ENCODE peak calls at places on chromosomes 11 and 22, in six cellular contexts. A is trophoblast cell; Q is naive thymus-derived CD4-positive, alpha-beta T cell; V is HCT116; W is heart left ventricle; L is IMR-90. Y is an unnamed sample.

GRCh38 chr11:85809881-85810280 is 1.1 kb downstream of the SYTL2 start:
- DNase-seq in A (peak; percentile 56), Q (no peak), V (no peak), W (no peak), L (no peak), Y (peak; percentile 63)

GRCh38 chr22:21624120-21624879 is 5.5 kb downstream of the YDJC start:
- DNase-seq in A (no peak), Q (no peak), V (no peak), W (no peak), L (peak; percentile 23), Y (peak; percentile 56)

GRCh38 chr22:50167689-50168489 is 2.6 kb upstream of the PANX2 start:
- DNase-seq in A (no peak), Q (no peak), V (no peak), W (no peak), L (no peak), Y (no peak)

GRCh38 chr11:134014502-134014901 is 54.4 kb upstream of the JAM3 start:
- DNase-seq in A (no peak), Q (no peak), V (no peak), W (peak; percentile 42), L (no peak), Y (no peak)

GRCh38 chr11:5284551-5285130 is 14.9 kb upstream of the HBE1 start:
- DNase-seq in A (no peak), Q (no peak), V (no peak), W (no peak), L (no peak), Y (no peak)

GRCh38 chr11:71201936-71202597 is 50.3 kb downstream of the SHANK2 start:
- DNase-seq in A (no peak), Q (no peak), V (no peak), W (no peak), L (no peak), Y (no peak)

GRCh38 chr11:121412000-121412587 is 40.0 kb upstream of the SORL1 start:
- DNase-seq in A (no peak), Q (no peak), V (no peak), W (no peak), L (no peak), Y (no peak)

GRCh38 chr22:25542231-25542630 is 22.2 kb upstream of the GRK3 start:
- DNase-seq in A (peak; percentile 83), Q (no peak), V (no peak), W (no peak), L (no peak), Y (no peak)

GRCh38 chr11:1507381-1508140 is 21.0 kb upstream of the MOB2 start:
- DNase-seq in A (no peak), Q (no peak), V (no peak), W (no peak), L (no peak), Y (no peak)

GRCh38 chr11:76234704-76235232 is 28.5 kb upstream of the WNT11 start:
- DNase-seq in A (no peak), Q (no peak), V (no peak), W (no peak), L (no peak), Y (no peak)

GRCh38 chr11:67345949-67346819 is 7.2 kb downstream of the POLD4 start:
- DNase-seq in A (peak; percentile 38), Q (no peak), V (peak; percentile 54), W (no peak), L (peak; percentile 58), Y (no peak)

GRCh38 chr22:30115705-30116104 is 35.4 kb downstream of the HORMAD2 start:
- DNase-seq in A (no peak), Q (no peak), V (peak; percentile 8), W (no peak), L (peak; percentile 9), Y (no peak)

GRCh38 chr22:50184004-50184461 is 1.7 kb upstream of the TRABD start:
- DNase-seq in A (no peak), Q (no peak), V (no peak), W (peak; percentile 80), L (peak; percentile 48), Y (peak; percentile 47)

GRCh38 chr22:25742918-25743708 is 1.1 kb downstream of the MYO18B start:
- DNase-seq in A (no peak), Q (no peak), V (no peak), W (no peak), L (no peak), Y (no peak)

GRCh38 chr11:87031433-87032170 is 6.1 kb upstream of the TMEM135 start:
- DNase-seq in A (no peak), Q (no peak), V (no peak), W (no peak), L (no peak), Y (no peak)

GRCh38 chr11:115222218-115222862 is 281.9 kb downstream of the CADM1 start:
- DNase-seq in A (peak; percentile 59), Q (no peak), V (no peak), W (no peak), L (peak; percentile 98), Y (no peak)

GRCh38 chr22:25880524-25880923 is 138.5 kb downstream of the MYO18B start:
- DNase-seq in A (peak; percentile 3), Q (no peak), V (no peak), W (no peak), L (no peak), Y (no peak)

GRCh38 chr22:25630446-25630845 is 66.0 kb downstream of the GRK3 start:
- DNase-seq in A (peak; percentile 9), Q (no peak), V (no peak), W (no peak), L (no peak), Y (no peak)

GRCh38 chr11:97739892-97740782 is 1280.6 kb upstream of the CNTN5 start:
- DNase-seq in A (no peak), Q (no peak), V (no peak), W (no peak), L (peak; percentile 59), Y (no peak)

GRCh38 chr22:48957311-48957986 is 870.2 kb downstream of the BRD1 start:
- DNase-seq in A (no peak), Q (no peak), V (no peak), W (no peak), L (no peak), Y (no peak)

GRCh38 chr11:117723625-117724024 is 73.4 kb downstream of the DSCAML1 start:
- DNase-seq in A (no peak), Q (no peak), V (no peak), W (no peak), L (no peak), Y (no peak)
- H3K4me3 ChIP-seq in A (no peak overlapping the region), Q (no peak overlapping the region), V (no peak overlapping the region), W (no peak overlapping the region), L (no peak overlapping the region), Y (no peak overlapping the region)

GRCh38 chr11:43403357-43404231 is 44.9 kb downstream of the TTC17 start:
- DNase-seq in A (no peak), Q (no peak), V (no peak), W (no peak), L (no peak), Y (no peak)

GRCh38 chr11:43408277-43408676 is 49.6 kb downstream of the TTC17 start:
- DNase-seq in A (no peak), Q (no peak), V (no peak), W (no peak), L (no peak), Y (no peak)

GRCh38 chr11:43404406-43404805 is 45.7 kb downstream of the TTC17 start:
- DNase-seq in A (no peak), Q (no peak), V (no peak), W (no peak), L (no peak), Y (no peak)

GRCh38 chr11:43401252-43401651 is 42.5 kb downstream of the TTC17 start:
- DNase-seq in A (peak; percentile 62), Q (no peak), V (no peak), W (no peak), L (no peak), Y (no peak)

DNA sequence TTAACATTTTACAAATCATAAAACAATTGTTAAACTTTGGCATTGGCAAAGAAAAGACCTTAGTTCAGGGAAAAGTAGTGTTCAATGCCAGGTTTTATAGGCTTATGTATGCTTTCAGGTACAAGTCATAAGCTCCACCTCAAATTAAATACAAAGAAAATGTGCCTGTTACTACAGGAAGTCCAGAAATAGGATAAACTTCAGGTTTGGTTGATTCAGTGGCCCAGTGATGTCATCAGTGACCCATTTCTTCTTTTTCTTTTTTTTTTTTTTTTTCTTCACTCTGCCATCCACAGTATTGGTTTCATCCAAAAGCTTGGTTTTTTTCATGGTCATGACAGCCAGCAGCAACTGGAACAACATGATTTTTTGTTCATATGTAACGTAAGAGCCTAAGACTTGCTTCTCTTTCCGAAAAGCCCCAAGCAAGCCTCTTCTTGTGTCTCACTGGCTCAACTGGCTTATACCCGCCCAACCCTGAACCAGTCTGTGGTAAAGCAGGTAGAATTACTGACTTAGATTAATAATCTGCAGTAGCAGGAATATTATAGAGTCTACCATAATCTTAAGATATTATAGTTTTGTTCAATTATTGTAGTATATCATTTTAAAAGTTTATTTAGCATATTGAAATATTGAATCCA is 46.2 kb downstream of the TTC17 start:
- DNase-seq in A (no peak), Q (no peak), V (no peak), W (no peak), L (no peak), Y (no peak)
- H3K36me3 ChIP-seq in A (peaks cover 25% of the 10 kb centered on the region), Q (peaks cover 78% of the 10 kb centered on the region), V (peaks cover 14% of the 10 kb centered on the region), W (peaks cover 100% of the 10 kb centered on the region), L (peaks cover 36% of the 10 kb centered on the region), Y (peaks cover 33% of the 10 kb centered on the region)

DNA sequence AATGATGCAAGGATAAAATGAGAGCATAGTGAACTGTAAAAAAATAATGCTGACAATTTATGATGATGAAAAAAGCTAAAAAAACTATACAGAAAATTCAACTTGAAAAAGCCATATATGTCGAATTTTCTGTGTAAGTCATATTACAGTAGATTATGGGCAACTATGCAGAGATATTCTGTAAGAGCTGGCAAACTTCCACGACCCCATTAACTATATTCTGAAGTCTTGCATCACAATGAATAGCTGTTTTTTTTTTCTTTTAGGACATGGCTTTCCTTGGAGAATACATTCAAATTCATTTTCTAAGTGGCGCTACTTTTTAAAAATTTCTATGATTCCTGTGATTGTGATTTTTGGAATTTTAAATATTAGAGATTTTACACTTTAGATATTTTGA is 18.4 kb downstream of the PSMD13 start:
- DNase-seq in A (no peak), Q (no peak), V (no peak), W (no peak), L (peak; percentile 12), Y (no peak)
- H3K27ac ChIP-seq in A (no peak overlapping the region), Q (no peak overlapping the region), V (no peak overlapping the region), W (no peak overlapping the region), L (no peak overlapping the region), Y (no peak overlapping the region)

GRCh38 chr11:7638710-7639642 is 34.3 kb downstream of the CYB5R2 start:
- DNase-seq in A (no peak), Q (no peak), V (no peak), W (no peak), L (no peak), Y (no peak)

GRCh38 chr11:7640826-7641225 is 32.5 kb downstream of the CYB5R2 start:
- DNase-seq in A (no peak), Q (no peak), V (no peak), W (no peak), L (no peak), Y (no peak)

GRCh38 chr11:7643323-7643722 is 30.0 kb downstream of the CYB5R2 start:
- DNase-seq in A (no peak), Q (no peak), V (no peak), W (no peak), L (no peak), Y (no peak)

GRCh38 chr11:7639643-7640025 is 33.7 kb downstream of the CYB5R2 start:
- DNase-seq in A (no peak), Q (no peak), V (no peak), W (no peak), L (no peak), Y (no peak)

DNA sequence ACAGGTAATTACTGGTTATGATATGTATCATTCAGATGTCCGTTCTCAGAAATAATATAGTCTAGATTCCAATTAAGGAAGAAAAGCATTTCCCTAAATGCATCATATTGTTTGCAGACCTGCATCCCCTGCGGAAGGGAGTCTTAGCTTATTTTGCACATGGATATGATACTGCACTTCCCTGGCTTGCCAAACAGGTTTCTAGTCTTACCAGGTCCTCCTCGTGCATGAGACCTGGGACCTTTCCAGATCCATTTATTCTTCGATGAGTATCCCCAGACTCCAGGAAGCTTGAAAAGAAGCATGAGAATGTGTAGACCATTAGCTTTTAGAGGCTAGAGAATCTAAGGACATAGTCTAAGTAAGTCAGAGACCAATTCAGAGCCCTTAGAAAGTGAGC is 30.6 kb downstream of the CYB5R2 start:
- DNase-seq in A (no peak), Q (no peak), V (no peak), W (no peak), L (no peak), Y (no peak)
- H3K4me3 ChIP-seq in A (no peak overlapping the region), Q (no peak overlapping the region), V (no peak overlapping the region), W (no peak overlapping the region), L (no peak overlapping the region), Y (no peak overlapping the region)

Y was measured in CD8-positive, alpha-beta memory T cell.